ENCODE peak calls at places on chromosomes 13 and 19, in nine cellular contexts. L is stomach, Q is gastrocnemius medialis, G is Peyer's patch, Z is ovary, A is transverse colon, S is A549, D is H1, R is body of pancreas. F is an unnamed sample.

GRCh38 chr13:46469064-46469463 is 82.0 kb upstream of the RUBCNL start:
- DNase-seq in L (no peak), Q (no peak), G (no peak), Z (no peak), A (no peak), S (no peak), D (no peak), R (no peak), F (peak; percentile 55)

GRCh38 chr19:3687774-3688706 is 12.2 kb downstream of the PIP5K1C start:
- DNase-seq in L (peak; percentile 67), Q (no peak), G (peak; percentile 62), Z (no peak), A (peak; percentile 54), S (no peak), D (no peak), R (peak; percentile 62), F (peak; percentile 58)

GRCh38 chr19:56668676-56669075 is 2.9 kb downstream of the ZNF835 start:
- DNase-seq in L (no peak), Q (no peak), G (no peak), Z (no peak), A (no peak), S (no peak), D (no peak), R (no peak), F (no peak)

GRCh38 chr19:13164370-13165090 is 14.3 kb downstream of the IER2 start:
- DNase-seq in L (peak; percentile 47), Q (no peak), G (peak; percentile 55), Z (peak; percentile 73), A (peak; percentile 75), S (no peak), D (peak; percentile 99), R (peak; percentile 52), F (no peak)

GRCh38 chr19:8310342-8311055 is 2.3 kb upstream of the CD320 start:
- DNase-seq in L (peak; percentile 20), Q (peak; percentile 5), G (no peak), Z (peak; percentile 19), A (peak; percentile 7), S (no peak), D (no peak), R (no peak), F (no peak)

GRCh38 chr19:5078179-5078578 is 109.3 kb downstream of the KDM4B start:
- DNase-seq in L (no peak), Q (no peak), G (no peak), Z (no peak), A (no peak), S (no peak), D (no peak), R (no peak), F (no peak)

GRCh38 chr13:76455960-76456359 is 430.2 kb downstream of the KCTD12 start:
- DNase-seq in L (no peak), Q (no peak), G (no peak), Z (no peak), A (no peak), S (no peak), D (no peak), R (no peak), F (no peak)

GRCh38 chr13:59774511-59774911 is 389.2 kb downstream of the DIAPH3 start:
- DNase-seq in L (no peak), Q (no peak), G (no peak), Z (no peak), A (no peak), S (no peak), D (no peak), R (no peak), F (no peak)

GRCh38 chr19:2462635-2463421 is 6.1 kb upstream of the LMNB2 start:
- DNase-seq in L (peak; percentile 83), Q (peak; percentile 71), G (no peak), Z (peak; percentile 94), A (peak; percentile 82), S (no peak), D (peak; percentile 91), R (peak; percentile 90), F (peak; percentile 83)

GRCh38 chr19:29610574-29611271 is 4.6 kb downstream of the POP4 start:
- DNase-seq in L (peak; percentile 85), Q (peak; percentile 88), G (peak; percentile 91), Z (peak; percentile 85), A (peak; percentile 80), S (peak; percentile 96), D (peak; percentile 82), R (peak; percentile 87), F (peak; percentile 79)

GRCh38 chr13:50319603-50320296 is 304.5 kb downstream of the KCNRG start:
- DNase-seq in L (no peak), Q (no peak), G (no peak), Z (no peak), A (no peak), S (no peak), D (no peak), R (no peak), F (peak; percentile 66)

GRCh38 chr19:3433313-3433712 is 47.0 kb downstream of the SMIM24 start:
- DNase-seq in L (no peak), Q (no peak), G (no peak), Z (no peak), A (no peak), S (no peak), D (no peak), R (no peak), F (no peak)

GRCh38 chr19:58450836-58451357 is 525 bp upstream of the ZNF324B start:
- DNase-seq in L (no peak), Q (no peak), G (no peak), Z (no peak), A (peak; percentile 41), S (peak; percentile 48), D (no peak), R (peak; percentile 59), F (peak; percentile 59)

GRCh38 chr19:32350492-32350891 is 5.1 kb downstream of the ZNF507 start:
- DNase-seq in L (no peak), Q (no peak), G (no peak), Z (no peak), A (no peak), S (no peak), D (no peak), R (no peak), F (no peak)

GRCh38 chr13:60312851-60313505 is 84.0 kb upstream of the TDRD3 start:
- DNase-seq in L (no peak), Q (no peak), G (no peak), Z (no peak), A (no peak), S (no peak), D (no peak), R (no peak), F (no peak)

GRCh38 chr13:67097856-67098255 is 132.3 kb downstream of the PCDH9 start:
- DNase-seq in L (no peak), Q (no peak), G (no peak), Z (no peak), A (no peak), S (no peak), D (no peak), R (no peak), F (no peak)
- H3K4me1 ChIP-seq in L (no peaks in the 10 kb centered on the region), Q (no peaks in the 10 kb centered on the region), G (no peaks in the 10 kb centered on the region), Z (no peaks in the 10 kb centered on the region), A (no peaks in the 10 kb centered on the region), S (peaks cover 32% of the 10 kb centered on the region), D (no peaks in the 10 kb centered on the region), R (no peaks in the 10 kb centered on the region), F (no peaks in the 10 kb centered on the region)

DNA sequence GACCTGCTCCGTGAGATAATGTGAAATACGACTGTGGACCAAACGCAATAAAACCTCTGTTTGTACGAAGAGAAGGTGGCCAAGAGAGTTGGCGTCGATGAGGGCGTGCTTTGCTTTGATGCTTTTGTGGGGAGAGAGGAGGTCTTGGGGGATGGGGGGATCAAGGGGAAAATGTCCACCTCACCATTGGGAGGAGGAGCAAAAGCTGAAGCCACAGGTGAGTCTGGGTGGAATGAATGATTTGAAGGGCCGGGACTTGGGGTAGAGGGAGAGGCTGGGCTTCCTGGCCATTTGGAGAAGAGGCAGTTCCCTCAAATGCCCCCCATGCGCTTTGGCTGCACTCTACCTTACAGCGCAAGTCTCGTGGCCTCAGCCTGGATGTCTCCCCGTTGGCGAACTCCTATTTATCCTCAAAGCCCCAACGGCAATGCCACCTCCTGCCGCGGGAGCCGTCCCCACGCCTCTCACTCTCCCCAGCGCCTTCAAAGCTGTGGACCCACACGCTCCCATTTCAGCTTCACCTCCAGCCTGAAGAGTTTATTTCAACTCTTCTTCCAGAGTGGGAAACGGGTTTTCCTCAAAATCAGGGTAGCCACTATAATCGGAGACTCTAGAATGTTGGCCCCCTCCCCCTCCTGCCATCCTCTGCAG is 787 bp upstream of the ABCA7 start:
- DNase-seq in L (no peak), Q (no peak), G (no peak), Z (no peak), A (no peak), S (no peak), D (no peak), R (no peak), F (no peak)
- H3K4me3 ChIP-seq in L (peak overlapping the region; percentile 56), Q (peak overlapping the region; percentile 68), G (no peak overlapping the region), Z (no peak overlapping the region), A (no peak overlapping the region), S (no peak overlapping the region), D (peak overlapping the region; percentile 11), R (no peak overlapping the region), F (no peak overlapping the region)

GRCh38 chr13:113815151-113816058 is 48.5 kb downstream of the GAS6 start:
- DNase-seq in L (no peak), Q (no peak), G (no peak), Z (no peak), A (no peak), S (no peak), D (no peak), R (no peak), F (no peak)
- TF ChIP-seq POLR2A in L (no peak), Q (no peak), G (no peak), Z (no peak), A (no peak), S (no peak), D (no peak), R (no peak), F (no peak)

GRCh38 chr19:42261763-42262162 is 6.8 kb upstream of the ERF start:
- DNase-seq in L (no peak), Q (no peak), G (no peak), Z (no peak), A (no peak), S (no peak), D (no peak), R (no peak), F (no peak)
- H3K4me1 ChIP-seq in L (peaks cover 1% of the 10 kb centered on the region), Q (no peaks in the 10 kb centered on the region), G (no peaks in the 10 kb centered on the region), Z (no peaks in the 10 kb centered on the region), A (peaks cover 3% of the 10 kb centered on the region), S (peaks cover 12% of the 10 kb centered on the region), D (no peaks in the 10 kb centered on the region), R (no peaks in the 10 kb centered on the region), F (no peaks in the 10 kb centered on the region)

GRCh38 chr19:35754365-35755139 is 2.3 kb downstream of the HSPB6 start:
- DNase-seq in L (no peak), Q (no peak), G (no peak), Z (peak; percentile 57), A (peak; percentile 7), S (no peak), D (no peak), R (no peak), F (no peak)
- H3K4me3 ChIP-seq in L (peak overlapping the region; percentile 74), Q (peak overlapping the region; percentile 84), G (no peak overlapping the region), Z (peak overlapping the region; percentile 37), A (no peak overlapping the region), S (no peak overlapping the region), D (no peak overlapping the region), R (no peak overlapping the region), F (no peak overlapping the region)